ENCODE peak calls at places on chromosome 2, in four cellular contexts. One of them, this sample, is unnamed.

GRCh38 chr2:108607706-108608301 is 73.5 kb downstream of the LIMS1 start:
- DNase-seq in AG10803: peak
- DNase-seq in EL: no peak
- DNase-seq in astrocyte of the spinal cord: peak
- DNase-seq in this sample: no peak

GRCh38 chr2:236180831-236181453 is 12.8 kb upstream of the GBX2 start:
- DNase-seq in AG10803: peak
- DNase-seq in EL: peak
- DNase-seq in astrocyte of the spinal cord: peak
- DNase-seq in this sample: no peak

GRCh38 chr2:204982303-204982702 is 437.0 kb downstream of the PARD3B start:
- DNase-seq in AG10803: peak
- DNase-seq in EL: no peak
- DNase-seq in astrocyte of the spinal cord: no peak
- DNase-seq in this sample: no peak

GRCh38 chr2:223230352-223230751 is 178.4 kb downstream of the KCNE4 start:
- DNase-seq in AG10803: no peak
- DNase-seq in EL: peak
- DNase-seq in astrocyte of the spinal cord: no peak
- DNase-seq in this sample: no peak

GRCh38 chr2:25362564-25363145 is 20.9 kb upstream of the DNMT3A start:
- DNase-seq in AG10803: no peak
- DNase-seq in EL: peak
- DNase-seq in astrocyte of the spinal cord: no peak
- DNase-seq in this sample: no peak

GRCh38 chr2:236688563-236689392 is 119.2 kb downstream of the ACKR3 start:
- DNase-seq in AG10803: no peak
- DNase-seq in EL: no peak
- DNase-seq in astrocyte of the spinal cord: no peak
- DNase-seq in this sample: no peak

GRCh38 chr2:47017541-47017940 is 101.9 kb upstream of the MCFD2 start:
- DNase-seq in AG10803: no peak
- DNase-seq in EL: no peak
- DNase-seq in astrocyte of the spinal cord: no peak
- DNase-seq in this sample: no peak

GRCh38 chr2:24971300-24971549 is 530 bp downstream of the DNAJC27 start:
- DNase-seq in AG10803: no peak
- DNase-seq in EL: no peak
- DNase-seq in astrocyte of the spinal cord: no peak
- DNase-seq in this sample: no peak

GRCh38 chr2:42567389-42567788 is 1.0 kb upstream of the MTA3 start:
- DNase-seq in AG10803: peak
- DNase-seq in EL: peak
- DNase-seq in astrocyte of the spinal cord: peak
- DNase-seq in this sample: no peak

GRCh38 chr2:17821535-17822451 is 5.5 kb downstream of the MSGN1 start:
- DNase-seq in AG10803: no peak
- DNase-seq in EL: no peak
- DNase-seq in astrocyte of the spinal cord: no peak
- DNase-seq in this sample: no peak

GRCh38 chr2:65361623-65362022 is 70.8 kb downstream of the SPRED2 start:
- DNase-seq in AG10803: peak
- DNase-seq in EL: peak
- DNase-seq in astrocyte of the spinal cord: no peak
- DNase-seq in this sample: no peak

GRCh38 chr2:23394700-23395099 is 9.7 kb downstream of the KLHL29 start:
- DNase-seq in AG10803: no peak
- DNase-seq in EL: no peak
- DNase-seq in astrocyte of the spinal cord: no peak
- DNase-seq in this sample: no peak

GRCh38 chr2:17894005-17894404 is 15.5 kb downstream of the KCNS3 start:
- DNase-seq in AG10803: no peak
- DNase-seq in EL: no peak
- DNase-seq in astrocyte of the spinal cord: no peak
- DNase-seq in this sample: no peak

GRCh38 chr2:151030663-151031230 is 230.9 kb downstream of the RBM43 start:
- DNase-seq in AG10803: no peak
- DNase-seq in EL: no peak
- DNase-seq in astrocyte of the spinal cord: no peak
- DNase-seq in this sample: no peak

GRCh38 chr2:197121255-197121654 is 189.3 kb downstream of the ANKRD44 start:
- DNase-seq in AG10803: no peak
- DNase-seq in EL: no peak
- DNase-seq in astrocyte of the spinal cord: no peak
- DNase-seq in this sample: no peak

GRCh38 chr2:199814845-199815211 is 36.2 kb downstream of the FTCDNL1 start:
- DNase-seq in AG10803: no peak
- DNase-seq in EL: no peak
- DNase-seq in astrocyte of the spinal cord: no peak
- DNase-seq in this sample: no peak

This sample was measured in breast epithelium.